ENCODE peak calls at places on chromosomes 12 and 14, in six cellular contexts. V is CD8-positive, alpha-beta T cell; D is DND-41; K is PC-9; B is upper lobe of right lung; W is lung. H is an unnamed sample.

GRCh38 chr14:40318211-40318719 is 886.0 kb upstream of the FBXO33 start:
- DNase-seq in B (no peak), V (no peak), K (no peak), W (no peak), D (no peak), H (no peak)

GRCh38 chr12:82805812-82806497 is 119.2 kb downstream of the TMTC2 start:
- DNase-seq in V (no peak), D (no peak), B (no peak), K (no peak), W (no peak), H (no peak)

GRCh38 chr14:63867926-63868921 is 15.4 kb downstream of the SYNE2 start:
- DNase-seq in D (peak; percentile 44), W (no peak), K (peak; percentile 79), V (no peak), B (no peak), H (peak; percentile 46)

GRCh38 chr14:57883061-57883460 is 17.2 kb upstream of the SLC35F4 start:
- DNase-seq in B (no peak), W (no peak), V (no peak), K (no peak), D (no peak), H (no peak)

GRCh38 chr12:132723015-132723763 is 12.5 kb downstream of the PGAM5 start:
- DNase-seq in B (no peak), K (no peak), D (no peak), W (no peak), V (no peak), H (no peak)

GRCh38 chr12:91264178-91264577 is 81.6 kb upstream of the DCN start:
- DNase-seq in B (no peak), W (no peak), D (no peak), V (no peak), K (no peak), H (no peak)

GRCh38 chr12:132398386-132398991 is 69.1 kb upstream of the GALNT9 start:
- DNase-seq in W (no peak), D (no peak), V (no peak), B (no peak), K (no peak), H (no peak)

GRCh38 chr12:40992674-40993073 is 195.4 kb upstream of the PDZRN4 start:
- DNase-seq in K (no peak), W (no peak), B (no peak), D (no peak), V (no peak), H (no peak)

GRCh38 chr12:65279387-65280112 is 1.1 kb downstream of the MSRB3 start:
- DNase-seq in B (no peak), K (no peak), V (no peak), W (no peak), D (no peak), H (no peak)

GRCh38 chr12:89472508-89472907 is 52.1 kb downstream of the GALNT4 start:
- DNase-seq in V (no peak), W (no peak), K (no peak), B (no peak), D (no peak), H (no peak)

GRCh38 chr14:103232338-103232808 is 101.7 kb upstream of the EIF5 start:
- DNase-seq in W (no peak), D (no peak), K (peak; percentile 69), V (no peak), B (peak; percentile 55), H (no peak)

GRCh38 chr14:67710209-67710608 is 8.5 kb downstream of the RDH12 start:
- DNase-seq in D (no peak), V (no peak), K (no peak), B (no peak), W (no peak), H (peak; percentile 58)

GRCh38 chr14:93688794-93689193 is 99.5 kb downstream of the PRIMA1 start:
- DNase-seq in K (no peak), D (no peak), V (no peak), B (no peak), W (no peak), H (no peak)
- H3K4me3 ChIP-seq in K (no peak overlapping the region), D (no peak overlapping the region), V (no peak overlapping the region), B (no peak overlapping the region), W (no peak overlapping the region), H (no peak overlapping the region)

DNA sequence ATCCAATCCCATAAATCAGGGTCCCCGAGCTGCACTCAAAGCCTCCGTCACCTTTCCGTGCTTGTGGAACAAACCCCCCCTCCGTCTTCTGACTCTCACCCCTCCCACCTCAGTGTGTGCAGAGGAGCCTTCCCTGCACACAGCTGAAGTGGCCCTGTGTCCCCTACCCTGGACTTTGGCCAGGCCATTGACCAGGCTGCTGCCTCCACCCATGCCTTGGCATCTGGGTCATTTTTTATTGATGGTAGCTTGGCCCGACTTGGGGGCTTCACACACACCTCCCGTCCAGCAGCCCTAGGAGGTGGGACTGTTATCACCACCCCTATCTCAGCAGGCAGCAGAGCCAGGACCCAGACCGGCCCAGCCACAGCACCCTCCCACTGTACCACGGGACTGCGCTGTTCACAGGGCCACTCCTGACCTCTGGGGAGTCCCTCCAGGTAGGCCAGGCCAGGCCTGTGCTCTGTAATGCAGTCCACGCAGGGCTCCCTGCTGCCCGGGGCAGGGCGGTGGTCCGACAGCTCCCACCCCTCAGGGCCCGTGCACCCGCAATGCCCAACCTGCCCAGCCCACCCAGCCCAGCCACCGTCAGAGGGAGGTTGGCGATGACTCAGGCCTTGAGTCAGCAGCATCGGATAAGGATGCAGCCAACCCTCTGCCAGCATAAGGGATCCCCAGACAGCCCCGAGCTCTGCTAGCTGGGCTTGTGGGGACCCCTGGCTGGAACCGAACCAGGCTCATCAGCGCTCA is 9.2 kb upstream of the INF2 start:
- DNase-seq in W (no peak), B (peak; percentile 63), V (no peak), K (peak; percentile 75), D (no peak), H (no peak)
- H3K4me3 ChIP-seq in W (no peak overlapping the region), B (no peak overlapping the region), V (no peak overlapping the region), K (peak overlapping the region; percentile 50), D (no peak overlapping the region), H (no peak overlapping the region)

GRCh38 chr12:5185435-5186069 is 141.9 kb downstream of the KCNA5 start:
- DNase-seq in D (no peak), B (no peak), K (no peak), W (no peak), V (no peak), H (no peak)
- H3K4me3 ChIP-seq in D (no peak overlapping the region), B (peak overlapping the region; percentile 37), K (no peak overlapping the region), W (no peak overlapping the region), V (no peak overlapping the region), H (no peak overlapping the region)

DNA sequence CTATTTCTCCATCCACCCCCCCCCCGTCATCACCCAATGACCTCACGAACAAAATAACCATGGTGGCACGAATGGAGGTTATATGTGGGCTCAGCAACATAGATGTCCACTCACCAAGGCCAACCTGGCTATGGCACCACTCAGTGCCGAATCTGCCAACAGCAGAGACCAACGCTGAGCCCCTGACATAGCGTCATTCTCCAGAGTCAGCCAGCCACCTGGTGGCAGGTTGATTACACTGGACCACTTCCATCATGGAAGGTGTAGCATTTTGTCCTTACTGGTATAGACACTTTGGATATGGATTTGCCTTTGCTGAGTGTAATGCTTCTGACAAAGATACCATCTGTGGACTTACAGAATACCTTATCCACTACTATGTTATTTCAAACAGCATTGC is 24.2 kb upstream of the DYRK2 start:
- DNase-seq in K (no peak), W (no peak), D (no peak), V (no peak), B (no peak), H (no peak)
- H3K4me3 ChIP-seq in K (no peak overlapping the region), W (no peak overlapping the region), D (no peak overlapping the region), V (no peak overlapping the region), B (no peak overlapping the region), H (no peak overlapping the region)

GRCh38 chr14:95619785-95620417 is 66.3 kb upstream of the TCL1B start:
- DNase-seq in K (no peak), W (no peak), B (no peak), D (no peak), V (no peak), H (no peak)
- H3K4me3 ChIP-seq in K (no peak overlapping the region), W (no peak overlapping the region), B (no peak overlapping the region), D (no peak overlapping the region), V (no peak overlapping the region), H (no peak overlapping the region)

DNA sequence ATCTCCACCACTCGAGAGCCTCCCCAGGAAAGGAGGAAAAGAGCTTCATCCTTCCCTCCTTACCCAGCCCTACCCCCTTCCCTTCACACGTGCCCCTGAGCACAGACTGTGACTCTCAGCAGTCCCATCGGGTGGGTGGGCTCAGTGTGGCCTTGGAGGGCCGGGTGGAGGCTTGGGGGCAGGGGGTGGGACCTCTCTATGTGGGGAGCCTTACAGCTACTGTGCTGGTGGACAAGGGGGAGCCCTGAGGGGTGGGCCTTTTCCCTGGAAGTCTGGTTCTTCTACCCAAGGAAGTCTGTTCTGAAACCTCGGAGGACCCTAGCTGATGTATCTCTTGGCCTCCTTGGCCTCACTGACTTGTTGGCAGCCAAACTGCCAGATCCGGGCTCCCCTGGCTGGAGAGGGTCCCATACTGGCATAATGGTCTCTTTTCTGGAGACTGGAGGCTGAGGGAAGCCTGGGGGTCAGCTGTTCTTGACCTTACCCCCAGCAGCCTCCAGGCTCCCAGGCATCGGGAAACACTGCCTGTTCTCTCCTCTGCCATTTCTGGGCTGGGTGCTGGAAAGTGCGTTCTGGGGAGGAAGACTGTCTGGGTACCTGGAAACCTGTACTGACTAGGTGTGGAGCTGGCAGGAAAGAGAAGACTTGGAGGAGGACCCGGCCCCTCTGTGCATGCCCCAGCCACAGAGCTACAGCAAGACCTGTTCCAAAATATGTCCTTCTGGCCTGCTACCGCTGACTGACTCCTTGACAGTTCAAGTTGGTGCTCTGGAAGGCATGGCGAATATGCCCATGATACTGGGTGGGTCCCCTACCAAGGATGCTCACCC is 7.6 kb downstream of the VASH1 start:
- DNase-seq in B (peak; percentile 40), D (no peak), W (peak; percentile 24), V (no peak), K (no peak), H (no peak)
- H3K4me3 ChIP-seq in B (no peak overlapping the region), D (no peak overlapping the region), W (no peak overlapping the region), V (no peak overlapping the region), K (no peak overlapping the region), H (no peak overlapping the region)

H was measured in Karpas-422.